ENCODE peak calls at places on chromosomes 7 and 10, in seven cellular contexts. L is H54, M is vagina, O is stomach, R is prostate gland, D is IMR-90, W is A549. U is an unnamed sample.

GRCh38 chr10:124530215-124530665 is 68.6 kb downstream of the LHPP start:
- DNase-seq in R (peak), O (peak), L (peak), W (peak), M (no peak), D (peak), U (peak)

GRCh38 chr7:14305233-14305866 is 315.9 kb upstream of the ETV1 start:
- DNase-seq in L (no peak), W (no peak), R (no peak), M (no peak), O (no peak), D (no peak), U (no peak)

GRCh38 chr10:122499491-122499941 is 38.2 kb downstream of the HTRA1 start:
- DNase-seq in R (no peak), L (no peak), M (no peak), O (no peak), W (no peak), D (peak), U (no peak)

GRCh38 chr7:1087952-1088920 is at the start of gene GPER1:
- DNase-seq in L (peak), O (peak), M (no peak), D (peak), W (no peak), R (peak), U (no peak)

GRCh38 chr7:81264116-81264515 is 345.3 kb upstream of the SEMA3C start:
- DNase-seq in L (no peak), D (no peak), W (no peak), R (no peak), O (peak), M (no peak), U (no peak)

GRCh38 chr10:88111294-88111693 is 247.9 kb downstream of the PTEN start:
- DNase-seq in W (no peak), M (no peak), D (no peak), O (no peak), L (no peak), R (no peak), U (no peak)

GRCh38 chr7:41886257-41886905 is 183.5 kb upstream of the INHBA start:
- DNase-seq in R (no peak), M (no peak), D (peak), O (no peak), L (peak), W (no peak), U (no peak)

GRCh38 chr10:124351481-124352220 is 67.1 kb downstream of the OAT start:
- DNase-seq in O (peak), L (no peak), M (no peak), W (no peak), D (no peak), R (no peak), U (no peak)

GRCh38 chr7:12475362-12476063 is 71.8 kb upstream of the VWDE start:
- DNase-seq in D (peak), O (no peak), R (no peak), L (peak), W (no peak), M (no peak), U (no peak)

GRCh38 chr10:71229726-71230655 is 17.6 kb downstream of the UNC5B start:
- DNase-seq in W (no peak), O (no peak), D (no peak), M (no peak), R (no peak), L (no peak), U (no peak)

GRCh38 chr10:89580243-89580642 is 44.8 kb upstream of the SLC16A12 start:
- DNase-seq in L (no peak), R (no peak), M (no peak), D (no peak), O (no peak), W (no peak), U (no peak)

GRCh38 chr7:117997862-117998825 is 124.9 kb upstream of the CTTNBP2 start:
- DNase-seq in W (no peak), R (no peak), M (no peak), O (no peak), D (no peak), L (no peak), U (no peak)

GRCh38 chr7:121107923-121108498 is 119.5 kb downstream of the CPED1 start:
- DNase-seq in M (no peak), W (peak), D (peak), O (no peak), R (no peak), L (no peak), U (no peak)

GRCh38 chr10:27360581-27361172 is 120.1 kb upstream of the ACBD5 start:
- DNase-seq in O (peak), L (peak), R (peak), M (no peak), W (peak), D (peak), U (no peak)

DNA sequence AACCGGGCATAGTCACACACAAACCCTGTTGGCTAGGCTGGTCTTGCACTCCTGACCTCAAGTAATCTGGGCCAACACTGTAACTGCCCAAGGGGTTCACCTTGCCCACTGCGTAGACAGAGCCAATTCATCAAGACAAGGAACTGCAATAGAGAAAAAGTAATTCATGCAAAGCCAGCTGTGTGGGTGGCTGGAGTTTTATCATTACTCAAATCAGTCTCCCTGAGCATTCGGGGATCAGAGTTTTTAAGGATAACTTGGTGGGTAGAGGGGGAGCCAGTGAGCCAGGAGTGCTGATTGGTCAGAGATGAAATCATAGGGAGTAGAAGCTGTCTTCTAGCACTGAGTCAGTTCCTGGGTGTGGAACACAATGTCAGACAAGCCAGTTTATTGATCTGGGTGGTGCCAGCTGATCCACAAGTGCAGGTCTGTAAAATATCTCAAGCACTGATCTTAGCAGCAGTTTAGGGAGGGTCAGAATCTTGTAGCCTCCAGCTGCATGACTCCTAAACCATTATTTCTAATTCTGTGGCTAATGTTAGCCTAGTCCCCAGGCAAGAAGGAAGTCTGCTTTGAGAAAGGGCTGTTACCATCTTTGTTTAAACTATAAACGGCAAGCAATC is 15.6 kb upstream of the FXYD4 start:
- DNase-seq in O (no peak), L (no peak), W (no peak), D (no peak), R (no peak), M (no peak), U (no peak)
- TF ChIP-seq POLR2A in O (no peak), L (no peak), W (no peak), D (no peak), R (no peak), M (no peak), U (no peak)

GRCh38 chr7:150404172-150404784 is 25.1 kb downstream of the ZNF775 start:
- DNase-seq in R (no peak), W (no peak), D (no peak), L (no peak), M (no peak), O (no peak), U (no peak)

GRCh38 chr7:150405584-150406310 is 26.6 kb downstream of the ZNF775 start:
- DNase-seq in W (peak), R (no peak), L (no peak), D (peak), O (no peak), M (no peak), U (no peak)

GRCh38 chr7:150403376-150404171 is 24.4 kb downstream of the ZNF775 start:
- DNase-seq in D (no peak), M (no peak), R (no peak), O (no peak), L (no peak), W (no peak), U (no peak)

GRCh38 chr7:150406311-150406564 is 27.1 kb downstream of the ZNF775 start:
- DNase-seq in O (no peak), M (no peak), R (no peak), D (no peak), W (no peak), L (no peak), U (no peak)

GRCh38 chr7:150404785-150405583 is 25.9 kb downstream of the ZNF775 start:
- DNase-seq in M (no peak), L (peak), R (peak), O (peak), D (peak), W (peak), U (peak)
- TF ChIP-seq POLR2A in M (no peak), L (peak), R (peak), O (no peak), D (peak), W (peak), U (peak)

GRCh38 chr7:4716946-4717694 is 35.0 kb downstream of the FOXK1 start:
- DNase-seq in M (no peak), L (no peak), W (no peak), D (no peak), O (no peak), R (no peak), U (no peak)

GRCh38 chr7:4714161-4714700 is 32.1 kb downstream of the FOXK1 start:
- DNase-seq in W (no peak), O (no peak), D (no peak), L (no peak), R (no peak), M (no peak), U (no peak)

GRCh38 chr7:4714767-4715384 is 32.8 kb downstream of the FOXK1 start:
- DNase-seq in R (no peak), W (no peak), D (no peak), M (no peak), O (no peak), L (no peak), U (no peak)

GRCh38 chr7:4713183-4713784 is 31.2 kb downstream of the FOXK1 start:
- DNase-seq in O (no peak), W (no peak), M (no peak), R (no peak), D (no peak), L (no peak), U (no peak)

GRCh38 chr7:4715385-4715770 is 33.3 kb downstream of the FOXK1 start:
- DNase-seq in D (peak), O (no peak), W (no peak), L (no peak), M (no peak), R (peak), U (no peak)
- TF ChIP-seq POLR2A in D (no peak), O (no peak), W (no peak), L (no peak), M (no peak), R (no peak), U (no peak)

DNA sequence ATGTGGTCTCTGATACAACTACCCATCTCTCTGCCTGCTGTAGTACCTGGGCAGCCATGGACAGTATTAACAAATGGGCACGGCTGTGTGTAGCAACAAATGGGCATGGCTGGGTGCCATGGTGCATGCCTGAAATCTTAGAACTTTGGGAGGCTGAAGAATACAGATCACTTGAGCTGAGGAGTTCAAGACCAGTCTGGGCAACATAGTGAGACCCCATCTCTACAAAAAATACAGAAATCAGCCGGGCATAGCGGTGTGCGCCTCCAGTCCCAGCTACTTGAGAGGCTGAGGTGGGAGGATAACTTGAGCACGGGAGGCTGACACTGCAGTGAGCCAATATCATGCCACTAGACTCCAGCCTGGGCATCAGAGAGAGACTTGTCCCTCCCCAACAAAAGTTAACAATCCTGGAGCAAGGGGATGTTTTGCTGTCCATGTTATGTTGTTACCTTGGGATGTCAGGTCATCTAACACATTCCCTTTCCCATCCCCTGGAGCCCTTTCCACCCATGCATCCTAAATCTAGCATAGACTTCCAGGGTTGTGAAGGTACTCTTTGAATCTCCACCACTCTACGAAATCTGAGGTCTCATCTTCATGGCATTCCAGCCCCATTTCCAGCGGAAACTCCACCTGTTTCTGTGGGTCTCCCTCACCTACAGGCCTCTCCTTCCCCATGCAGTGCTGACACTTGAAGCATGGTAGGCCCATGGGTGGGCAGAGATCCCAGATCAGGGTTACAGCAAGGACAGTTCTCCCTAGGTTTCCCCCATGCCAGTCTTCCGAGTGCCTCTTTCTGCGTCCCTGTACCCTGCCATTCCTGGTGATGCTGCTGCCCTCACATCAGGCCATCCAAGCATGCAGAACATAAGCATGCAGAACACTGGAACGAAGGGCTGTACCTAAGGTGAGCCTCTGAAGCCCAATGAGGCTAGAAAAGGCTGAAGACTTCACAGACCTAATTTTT is 13.1 kb downstream of the FXYD4 start:
- DNase-seq in L (no peak), W (no peak), R (no peak), O (no peak), M (no peak), D (no peak), U (no peak)
- TF ChIP-seq POLR2A in L (no peak), W (no peak), R (no peak), O (no peak), M (no peak), D (no peak), U (no peak)

GRCh38 chr10:80078448-80079311 is at the start of gene TMEM254:
- DNase-seq in W (peak), R (peak), O (peak), D (peak), M (peak), L (peak), U (peak)
- TF ChIP-seq POLR2A in W (peak), R (no peak), O (no peak), D (peak), M (no peak), L (peak), U (peak)

DNA sequence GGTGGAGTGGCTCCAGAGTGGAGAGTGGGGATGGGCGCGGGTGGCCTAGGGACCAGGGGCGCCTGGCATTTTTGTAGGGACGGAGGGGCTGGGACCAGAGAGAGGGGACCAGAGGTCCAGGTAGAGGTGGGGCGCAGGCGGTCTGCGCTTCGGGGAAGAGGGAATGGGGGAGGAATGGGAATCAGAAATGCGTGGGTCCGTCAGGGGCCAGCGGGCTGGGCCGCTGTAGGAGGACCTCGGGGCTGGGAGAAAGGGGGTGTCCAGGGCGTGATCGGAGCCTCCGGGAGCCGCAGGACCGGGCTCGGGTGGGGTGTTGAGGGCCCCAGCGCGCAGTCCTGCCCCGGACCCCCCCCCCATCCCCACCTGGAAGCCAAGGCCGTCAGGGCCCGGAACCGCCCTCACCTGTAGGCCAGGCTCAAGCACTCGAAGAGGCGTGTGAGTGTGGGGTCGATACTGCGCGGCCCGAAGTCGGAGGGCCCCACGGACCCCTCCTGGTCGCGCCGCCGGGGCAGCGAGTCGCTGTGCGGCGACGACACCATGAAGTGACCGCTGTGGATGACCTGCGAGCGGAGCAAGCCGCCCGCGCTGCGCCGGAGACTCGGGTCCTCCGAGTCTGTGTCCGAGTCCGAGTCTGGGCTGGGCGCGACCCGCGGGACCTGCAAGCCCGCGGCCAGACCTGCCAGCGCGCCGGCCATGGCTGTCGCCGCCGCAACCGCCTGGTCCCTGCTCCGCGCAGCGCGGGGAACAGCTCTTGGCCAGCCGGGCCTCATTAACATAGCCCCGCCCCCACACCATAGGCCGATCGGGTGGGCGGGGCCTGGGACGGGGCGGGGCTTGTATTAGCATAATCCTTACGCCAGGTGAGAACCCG is at the start of gene MLXIPL:
- DNase-seq in W (peak), M (no peak), L (no peak), O (peak), D (no peak), R (peak), U (no peak)
- TF ChIP-seq POLR2A in W (peak), M (no peak), L (no peak), O (no peak), D (no peak), R (peak), U (no peak)

GRCh38 chr10:62804384-62805138 is at the start of gene ADO:
- DNase-seq in M (no peak), O (peak), L (peak), D (peak), W (peak), R (peak), U (peak)
- TF ChIP-seq POLR2A in M (no peak), O (no peak), L (peak), D (peak), W (peak), R (no peak), U (no peak)

GRCh38 chr7:27143022-27143949 is at the start of gene HOXA5:
- DNase-seq in O (peak), M (peak), L (peak), W (peak), D (peak), R (peak), U (no peak)
- TF ChIP-seq POLR2A in O (no peak), M (no peak), L (peak), W (no peak), D (peak), R (peak), U (peak)

DNA sequence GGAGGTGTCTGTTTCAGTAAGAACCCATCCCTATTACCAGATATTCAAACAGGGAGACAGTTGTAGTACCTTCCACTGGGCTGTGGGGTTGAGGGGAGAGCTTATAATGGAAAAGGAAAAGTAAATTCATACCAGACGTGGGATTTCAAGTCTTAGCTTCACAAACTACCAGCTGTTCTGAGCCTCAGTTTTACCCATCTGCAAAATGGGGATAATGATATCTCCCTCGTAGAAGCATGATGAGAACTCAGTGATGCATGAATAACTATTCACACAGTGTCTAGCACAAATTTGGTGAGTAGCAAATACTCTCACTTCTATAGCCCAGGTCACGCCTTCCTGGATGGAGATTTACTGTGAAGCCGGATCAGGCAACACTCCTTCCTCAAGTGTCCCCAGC is 29.1 kb upstream of the IKZF1 start:
- DNase-seq in D (no peak), M (no peak), L (no peak), W (no peak), O (no peak), R (no peak), U (no peak)
- TF ChIP-seq POLR2A in D (no peak), M (no peak), L (no peak), W (no peak), O (no peak), R (no peak), U (no peak)

GRCh38 chr7:99919814-99920618 is 686 bp upstream of the TRIM4 start:
- DNase-seq in M (no peak), L (no peak), O (no peak), R (no peak), D (peak), W (no peak), U (no peak)
- TF ChIP-seq POLR2A in M (no peak), L (no peak), O (no peak), R (no peak), D (no peak), W (no peak), U (no peak)